ENCODE peak calls at places on chromosome 17, in seven cellular contexts. G is PC-3, K is SK-N-SH, O is neural progenitor cell, P is MM.1S, T is hepatocyte, M is GM23338. H is an unnamed sample. For H3K4me1, the result is how much of the 10 kb centered on the place peaks cover.

GRCh38 chr17:72022328-72022727 is 98.5 kb upstream of the SOX9 start:
- DNase-seq in G (no peak), K (no peak), O (no peak), P (no peak), T (no peak), M (no peak), H (no peak)

GRCh38 chr17:59840908-59841666 is 51.7 kb downstream of the TUBD1 start:
- DNase-seq in G (peak), K (no peak), O (no peak), P (no peak), T (no peak), M (no peak), H (no peak)

GRCh38 chr17:17071531-17072360 is 29.5 kb downstream of the MPRIP start:
- DNase-seq in G (no peak), K (no peak), O (no peak), P (no peak), T (no peak), M (no peak), H (no peak)

GRCh38 chr17:82415786-82416185 is 2.4 kb upstream of the HEXD start:
- DNase-seq in G (no peak), K (no peak), O (no peak), P (no peak), T (no peak), M (no peak), H (no peak)

GRCh38 chr17:82940226-82941020 is 100.6 kb upstream of the ZNF750 start:
- DNase-seq in G (no peak), K (no peak), O (no peak), P (no peak), T (no peak), M (no peak), H (no peak)

GRCh38 chr17:73924488-73925186 is 278.8 kb upstream of the RPL38 start:
- DNase-seq in G (no peak), K (no peak), O (peak), P (no peak), T (no peak), M (no peak), H (no peak)

GRCh38 chr17:73786286-73786743 is 142.1 kb upstream of the SDK2 start:
- DNase-seq in G (peak), K (no peak), O (peak), P (no peak), T (peak), M (peak), H (no peak)

GRCh38 chr17:7383371-7383741 is 2.5 kb downstream of the TNK1 start:
- DNase-seq in G (no peak), K (no peak), O (no peak), P (no peak), T (no peak), M (no peak), H (no peak)

GRCh38 chr17:57044976-57045867 is 39.8 kb upstream of the AKAP1 start:
- DNase-seq in G (no peak), K (peak), O (no peak), P (no peak), T (no peak), M (no peak), H (no peak)

GRCh38 chr17:4144411-4144747 is 1.4 kb downstream of the CYB5D2 start:
- DNase-seq in G (no peak), K (no peak), O (no peak), P (no peak), T (peak), M (no peak), H (no peak)

GRCh38 chr17:55496094-55496881 is 15.0 kb downstream of the SMIM36 start:
- DNase-seq in G (no peak), K (no peak), O (no peak), P (no peak), T (peak), M (no peak), H (no peak)

GRCh38 chr17:5283531-5284315 is 1.6 kb downstream of the RABEP1 start:
- DNase-seq in G (peak), K (no peak), O (peak), P (no peak), T (peak), M (no peak), H (peak)

GRCh38 chr17:31856750-31857149 is 2.3 kb downstream of the COPRS start:
- DNase-seq in G (no peak), K (no peak), O (no peak), P (no peak), T (no peak), M (no peak), H (no peak)

GRCh38 chr17:78862073-78863023 is 21.7 kb upstream of the USP36 start:
- DNase-seq in G (peak), K (no peak), O (no peak), P (no peak), T (peak), M (no peak), H (no peak)

GRCh38 chr17:37239690-37240344 is 136.0 kb upstream of the C17orf78 start:
- DNase-seq in G (peak), K (peak), O (peak), P (peak), T (peak), M (peak), H (peak)

GRCh38 chr17:27430383-27430840 is 25.8 kb upstream of the KSR1 start:
- DNase-seq in G (no peak), K (no peak), O (no peak), P (no peak), T (no peak), M (no peak), H (no peak)

GRCh38 chr17:37488009-37488604 is 1.6 kb upstream of the DUSP14 start:
- DNase-seq in G (peak), K (peak), O (peak), P (peak), T (peak), M (peak), H (no peak)

GRCh38 chr17:17750881-17751280 is 69.6 kb downstream of the RAI1 start:
- DNase-seq in G (no peak), K (no peak), O (no peak), P (no peak), T (no peak), M (no peak), H (peak)

GRCh38 chr17:64357191-64357981 is 33.3 kb downstream of the PECAM1 start:
- DNase-seq in G (peak), K (no peak), O (no peak), P (no peak), T (no peak), M (peak), H (no peak)

GRCh38 chr17:49996121-49996494 is 1.1 kb upstream of the DLX3 start:
- DNase-seq in G (no peak), K (no peak), O (peak), P (no peak), T (no peak), M (no peak), H (no peak)

GRCh38 chr17:49998836-49999511 is 4.0 kb upstream of the DLX3 start:
- DNase-seq in G (no peak), K (no peak), O (no peak), P (no peak), T (no peak), M (peak), H (no peak)

GRCh38 chr17:49996495-49997255 is 1.7 kb upstream of the DLX3 start:
- DNase-seq in G (peak), K (peak), O (peak), P (peak), T (peak), M (peak), H (peak)

GRCh38 chr17:49997773-49998703 is 3.0 kb upstream of the DLX3 start:
- DNase-seq in G (peak), K (peak), O (peak), P (peak), T (peak), M (peak), H (peak)

DNA sequence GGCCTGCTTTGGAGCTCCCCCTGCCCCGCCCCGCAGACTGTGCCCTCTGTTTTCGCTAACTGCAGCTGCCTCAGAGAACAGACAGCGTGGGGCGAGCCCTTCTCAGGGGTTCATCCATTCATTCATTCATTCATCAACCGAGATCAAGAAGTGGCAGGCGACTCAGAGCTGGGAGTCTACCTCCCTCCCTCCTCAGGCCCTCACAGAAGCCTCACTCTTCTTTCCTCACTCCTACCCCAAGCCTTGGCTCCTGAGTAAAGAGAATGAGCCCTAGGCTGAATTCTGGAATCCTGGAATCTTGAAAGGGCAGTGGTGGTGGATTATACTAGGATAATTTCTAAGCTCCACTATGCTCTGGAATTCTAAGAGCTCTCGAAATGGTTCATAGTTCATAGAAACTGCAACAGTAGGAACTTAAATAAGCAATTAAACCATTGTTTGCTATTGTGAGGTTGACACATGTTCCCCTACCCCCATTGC is 2.3 kb upstream of the DLX3 start:
- DNase-seq in G (peak), K (no peak), O (no peak), P (no peak), T (no peak), M (peak), H (no peak)
- H3K4me1 ChIP-seq in G (under half), K (under half), O (under half), P (under half), T (under half), M (under half), H (under half)

GRCh38 chr17:38871992-38872605 is 2.2 kb downstream of the LASP1 start:
- DNase-seq in G (no peak), K (no peak), O (no peak), P (no peak), T (no peak), M (no peak), H (peak)
- TF ChIP-seq EZH2phosphoT487 in G (no peak), K (no peak), O (no peak), P (no peak), T (no peak), M (no peak), H (no peak)

DNA sequence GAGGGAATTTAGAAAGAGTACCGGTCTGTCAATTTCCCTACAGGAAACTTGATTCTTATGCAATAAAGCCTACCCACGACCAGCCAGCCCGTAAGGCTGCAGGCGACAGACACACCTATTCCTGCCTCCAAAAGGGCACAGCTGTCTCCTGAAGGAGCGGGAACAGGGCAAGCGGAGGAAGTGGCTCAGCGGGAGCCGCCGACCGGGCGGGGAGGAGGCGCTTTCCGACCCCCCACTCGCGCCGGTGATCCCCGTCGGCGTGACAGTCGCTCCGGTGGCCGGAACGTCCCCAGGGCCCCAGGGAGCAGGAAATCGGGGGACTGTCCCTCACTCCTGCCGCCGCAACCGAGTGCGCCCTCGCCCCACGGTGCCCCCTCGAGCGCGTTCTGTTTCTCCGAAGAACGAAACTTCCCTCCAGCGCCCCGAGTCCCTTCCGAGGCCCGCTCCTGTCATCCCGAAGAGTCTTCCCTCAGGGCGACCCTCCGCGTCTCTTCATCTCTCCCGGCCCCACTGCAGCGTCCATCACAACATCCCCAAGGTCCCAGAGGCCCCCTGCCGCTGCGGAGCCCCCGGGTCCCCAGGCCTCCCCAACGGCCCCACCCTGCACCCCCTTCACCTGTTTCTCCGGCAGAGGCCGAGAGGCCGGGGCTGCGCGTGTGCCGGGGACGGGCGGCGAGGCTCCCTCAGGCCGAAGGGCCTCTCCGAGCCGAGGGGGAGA is 420 bp downstream of the STAT3 start:
- DNase-seq in G (no peak), K (peak), O (peak), P (peak), T (peak), M (peak), H (peak)
- TF ChIP-seq CTCF in G (no peak), K (no peak), O (no peak), P (no peak), T (no peak), M (no peak), H (no peak)

GRCh38 chr17:49742256-49742655 is 21.7 kb downstream of the FAM117A start:
- DNase-seq in G (no peak), K (no peak), O (no peak), P (peak), T (no peak), M (no peak), H (peak)

GRCh38 chr17:49741009-49741691 is 22.8 kb downstream of the FAM117A start:
- DNase-seq in G (no peak), K (no peak), O (no peak), P (peak), T (no peak), M (no peak), H (peak)

GRCh38 chr17:49739662-49740271 is 24.2 kb downstream of the FAM117A start:
- DNase-seq in G (no peak), K (peak), O (no peak), P (peak), T (peak), M (no peak), H (peak)

GRCh38 chr17:49738456-49739163 is 25.3 kb downstream of the FAM117A start:
- DNase-seq in G (no peak), K (no peak), O (no peak), P (no peak), T (no peak), M (no peak), H (no peak)

GRCh38 chr17:49741692-49742076 is 22.2 kb downstream of the FAM117A start:
- DNase-seq in G (no peak), K (no peak), O (no peak), P (no peak), T (no peak), M (no peak), H (no peak)
- H3K4me1 ChIP-seq in G (under half), K (under half), O (under half), P (half or more), T (under half), M (under half), H (half or more)

DNA sequence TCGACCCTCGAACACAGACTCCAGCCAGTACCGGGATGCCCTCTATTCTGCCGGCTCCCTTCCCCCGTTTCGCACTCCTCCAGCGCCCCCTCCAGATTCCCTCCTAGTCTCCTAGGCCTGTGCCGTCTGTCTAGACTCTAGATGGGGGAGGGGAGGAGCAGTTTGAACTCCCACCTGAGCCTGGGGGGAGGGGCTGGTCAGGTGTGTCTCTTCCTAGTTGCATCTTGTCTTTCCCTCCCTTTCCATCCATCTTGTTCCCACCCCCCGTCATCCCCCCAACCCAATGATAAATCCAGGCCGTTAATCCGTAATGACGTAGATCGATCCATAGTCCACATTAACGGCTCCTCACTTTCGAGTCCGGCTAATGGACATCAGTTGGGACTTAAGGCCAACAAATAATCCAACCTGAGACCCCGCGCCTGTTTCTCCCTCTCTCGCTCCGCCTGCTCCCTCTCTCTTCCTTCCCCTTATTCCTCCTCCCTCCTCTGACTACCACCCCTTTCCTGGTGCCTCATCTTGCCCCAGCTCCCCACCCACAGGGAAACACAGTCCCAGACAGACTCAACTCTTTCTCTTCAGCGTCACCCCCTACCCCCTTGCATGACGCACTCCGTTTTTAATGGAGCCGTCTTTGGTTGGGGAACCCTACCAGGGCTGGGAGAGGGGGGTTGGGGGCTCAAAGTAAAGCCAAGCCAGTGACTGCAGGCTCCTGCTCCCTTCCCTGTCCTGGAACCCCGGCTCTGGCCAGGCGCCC is 3.3 kb upstream of the HOXB5 start:
- DNase-seq in G (no peak), K (no peak), O (no peak), P (no peak), T (no peak), M (peak), H (no peak)
- TF ChIP-seq EZH2phosphoT487 in G (no peak), K (no peak), O (peak), P (no peak), T (no peak), M (no peak), H (no peak)

H was measured in OCI-LY7.